ENCODE peak calls at places on chromosomes 12 and 14, in five cellular contexts. Q is HCT116, K is SK-N-SH, T is HepG2, C is GM12878. F is an unnamed sample.

GRCh38 chr14:78425332-78425731 is 255.2 kb downstream of the NRXN3 start:
- DNase-seq in T (no peak), C (no peak), Q (no peak), K (no peak), F (no peak)

GRCh38 chr12:40693503-40693863 is 1.2 kb downstream of the CNTN1 start:
- DNase-seq in Q (peak), T (no peak), C (no peak), K (peak), F (no peak)

GRCh38 chr14:104184911-104185499 is 46.6 kb downstream of the KIF26A start:
- DNase-seq in C (no peak), T (no peak), K (peak), Q (no peak), F (no peak)

GRCh38 chr12:80838024-80838658 is 99.6 kb downstream of the LIN7A start:
- DNase-seq in T (peak), K (no peak), Q (no peak), C (no peak), F (no peak)

GRCh38 chr14:33110737-33111443 is 172.2 kb downstream of the NPAS3 start:
- DNase-seq in Q (no peak), T (no peak), C (no peak), K (no peak), F (no peak)

GRCh38 chr14:100239200-100239839 is 376 bp downstream of the YY1 start:
- DNase-seq in T (no peak), Q (no peak), K (no peak), C (no peak), F (peak)

GRCh38 chr12:117361905-117362304 is 479 bp upstream of the NOS1 start:
- DNase-seq in K (peak), Q (no peak), C (no peak), T (no peak), F (no peak)

GRCh38 chr14:56278383-56278782 is 160.2 kb downstream of the PELI2 start:
- DNase-seq in C (no peak), T (no peak), K (no peak), Q (no peak), F (no peak)

GRCh38 chr14:64932231-64932630 is 10.3 kb downstream of the GPX2 start:
- DNase-seq in C (no peak), T (peak), Q (no peak), K (no peak), F (no peak)

GRCh38 chr14:99042376-99043257 is 229.4 kb downstream of the BCL11B start:
- DNase-seq in T (no peak), K (no peak), C (no peak), Q (no peak), F (no peak)

GRCh38 chr14:61387076-61387475 is 65.7 kb downstream of the PRKCH start:
- DNase-seq in C (no peak), Q (no peak), T (no peak), K (no peak), F (no peak)

GRCh38 chr14:52342849-52343606 is 28.9 kb downstream of the PTGER2 start:
- DNase-seq in K (no peak), C (no peak), T (no peak), Q (no peak), F (no peak)

GRCh38 chr12:132582582-132583279 is 27.7 kb downstream of the LRCOL1 start:
- DNase-seq in C (no peak), Q (no peak), T (no peak), K (no peak), F (no peak)

GRCh38 chr14:93719234-93719633 is 69.1 kb downstream of the PRIMA1 start:
- DNase-seq in Q (no peak), K (no peak), C (no peak), T (no peak), F (no peak)

GRCh38 chr12:110993425-110993824 is 73.0 kb upstream of the MYL2 start:
- DNase-seq in K (peak), Q (no peak), T (no peak), C (no peak), F (no peak)

GRCh38 chr14:54312166-54312801 is 84.5 kb upstream of the CDKN3 start:
- DNase-seq in Q (peak), C (no peak), K (no peak), T (no peak), F (no peak)

GRCh38 chr12:105343836-105344235 is 13.3 kb downstream of the C12orf75 start:
- DNase-seq in C (no peak), Q (no peak), K (no peak), T (no peak), F (no peak)

GRCh38 chr12:76860301-76860700 is 18.5 kb downstream of the CSRP2 start:
- DNase-seq in Q (no peak), K (no peak), C (no peak), T (no peak), F (no peak)

GRCh38 chr14:104169765-104170113 is 31.4 kb downstream of the KIF26A start:
- DNase-seq in Q (no peak), T (no peak), K (no peak), C (no peak), F (no peak)

GRCh38 chr12:57216931-57217871 is 607 bp downstream of the NXPH4 start:
- DNase-seq in Q (no peak), C (no peak), K (peak), T (no peak), F (peak)

GRCh38 chr14:54690887-54691286 is 124.0 kb downstream of the SAMD4A start:
- DNase-seq in Q (no peak), K (no peak), C (no peak), T (no peak), F (no peak)

GRCh38 chr12:46920503-46920902 is 94.7 kb upstream of the SLC38A4 start:
- DNase-seq in Q (no peak), C (no peak), T (no peak), K (no peak), F (no peak)

GRCh38 chr12:84161296-84161695 is 751.3 kb downstream of the SLC6A15 start:
- DNase-seq in T (no peak), K (no peak), Q (no peak), C (no peak), F (no peak)

GRCh38 chr14:49497725-49498348 is 88.3 kb downstream of the RPS29 start:
- DNase-seq in K (peak), T (peak), C (peak), Q (peak), F (peak)

GRCh38 chr14:26867171-26867757 is 269.4 kb upstream of the NOVA1 start:
- DNase-seq in T (no peak), Q (no peak), C (no peak), K (no peak), F (no peak)

GRCh38 chr12:42364692-42365091 is 38.7 kb downstream of the PPHLN1 start:
- DNase-seq in T (no peak), Q (no peak), C (no peak), K (no peak), F (no peak)

GRCh38 chr12:114982760-114983159 is 298.8 kb upstream of the TBX3 start:
- DNase-seq in C (no peak), K (peak), T (no peak), Q (no peak), F (peak)

GRCh38 chr14:80787876-80788275 is 153.7 kb downstream of the CEP128 start:
- DNase-seq in K (no peak), T (no peak), Q (no peak), C (no peak), F (no peak)

DNA sequence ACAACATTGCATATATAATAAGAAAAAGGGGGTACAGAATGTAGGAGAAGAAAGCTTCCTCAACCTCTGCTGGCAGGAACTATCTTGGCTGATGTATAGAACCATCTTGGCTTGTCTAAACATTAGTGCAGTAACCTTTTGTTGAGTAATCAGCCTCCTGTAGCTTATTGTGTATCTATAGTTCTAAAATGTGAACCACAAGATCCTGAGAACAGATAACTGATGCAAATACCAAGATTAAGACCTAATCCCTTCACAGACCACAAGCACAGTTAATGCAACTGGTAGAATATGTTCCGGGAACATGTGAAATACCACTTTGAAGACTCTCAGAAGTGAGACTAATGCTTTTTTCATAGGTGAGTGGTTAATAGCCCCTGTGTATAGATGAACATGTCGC is 50.7 kb upstream of the KCNC2 start:
- DNase-seq in C (no peak), Q (no peak), T (no peak), K (no peak), F (no peak)
- TF ChIP-seq ZBTB33 in C (no peak), Q (no peak), T (no peak), K (no peak), F (no peak)

GRCh38 chr14:20782280-20782890 is 1.3 kb downstream of the RNASE6 start:
- DNase-seq in K (no peak), Q (no peak), C (no peak), T (no peak), F (no peak)

GRCh38 chr14:20787025-20787424 is 6.0 kb downstream of the RNASE6 start:
- DNase-seq in T (no peak), C (no peak), Q (no peak), K (no peak), F (no peak)

GRCh38 chr14:20781805-20782204 is 737 bp downstream of the RNASE6 start:
- DNase-seq in Q (no peak), C (no peak), K (no peak), T (no peak), F (no peak)
- H3K9ac ChIP-seq in Q (no peak), C (peak), K (no peak), T (no peak), F (no peak)

DNA sequence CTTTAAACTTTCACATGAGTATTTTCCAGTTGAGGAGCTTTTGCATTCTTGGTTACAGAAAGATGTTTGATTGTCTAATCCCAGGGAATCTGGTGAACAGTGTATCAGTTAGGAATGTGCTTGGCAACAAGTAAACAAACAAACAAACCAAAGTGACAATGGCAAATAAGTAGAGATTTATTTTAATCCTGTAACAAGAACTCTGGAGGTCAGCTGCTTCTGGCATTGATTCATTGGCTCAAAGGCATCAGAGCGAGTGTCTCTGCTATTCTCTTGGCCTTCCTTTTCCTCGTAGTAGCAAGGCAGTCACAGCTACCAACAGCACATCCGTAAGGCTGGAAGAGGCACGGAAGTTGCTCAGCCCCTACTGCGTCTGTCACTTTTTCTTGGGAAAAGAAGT is 37.2 kb downstream of the CRADD start:
- DNase-seq in Q (no peak), C (no peak), K (no peak), T (no peak), F (no peak)
- TF ChIP-seq ZBTB33 in Q (no peak), C (no peak), K (no peak), T (no peak), F (no peak)

GRCh38 chr12:116141833-116142162 is 135.7 kb downstream of the MED13L start:
- DNase-seq in T (no peak), C (no peak), Q (no peak), K (no peak), F (no peak)

GRCh38 chr12:116143883-116144266 is 133.6 kb downstream of the MED13L start:
- DNase-seq in C (no peak), K (no peak), Q (no peak), T (no peak), F (no peak)

GRCh38 chr12:116144384-116144783 is 133.1 kb downstream of the MED13L start:
- DNase-seq in K (no peak), C (no peak), Q (no peak), T (no peak), F (no peak)

GRCh38 chr12:116141110-116141832 is 136.2 kb downstream of the MED13L start:
- DNase-seq in T (no peak), C (no peak), K (peak), Q (no peak), F (no peak)

GRCh38 chr12:116142936-116143882 is 134.3 kb downstream of the MED13L start:
- DNase-seq in Q (no peak), C (no peak), T (no peak), K (no peak), F (no peak)
- H3K9ac ChIP-seq in Q (no peak), C (no peak), T (no peak), K (peak), F (no peak)

GRCh38 chr14:88323520-88324199 is 591 bp upstream of the KCNK10 start:
- DNase-seq in Q (no peak), T (no peak), C (no peak), K (peak), F (no peak)
- TF ChIP-seq ZBTB33 in Q (no peak), T (no peak), C (no peak), K (no peak), F (no peak)

DNA sequence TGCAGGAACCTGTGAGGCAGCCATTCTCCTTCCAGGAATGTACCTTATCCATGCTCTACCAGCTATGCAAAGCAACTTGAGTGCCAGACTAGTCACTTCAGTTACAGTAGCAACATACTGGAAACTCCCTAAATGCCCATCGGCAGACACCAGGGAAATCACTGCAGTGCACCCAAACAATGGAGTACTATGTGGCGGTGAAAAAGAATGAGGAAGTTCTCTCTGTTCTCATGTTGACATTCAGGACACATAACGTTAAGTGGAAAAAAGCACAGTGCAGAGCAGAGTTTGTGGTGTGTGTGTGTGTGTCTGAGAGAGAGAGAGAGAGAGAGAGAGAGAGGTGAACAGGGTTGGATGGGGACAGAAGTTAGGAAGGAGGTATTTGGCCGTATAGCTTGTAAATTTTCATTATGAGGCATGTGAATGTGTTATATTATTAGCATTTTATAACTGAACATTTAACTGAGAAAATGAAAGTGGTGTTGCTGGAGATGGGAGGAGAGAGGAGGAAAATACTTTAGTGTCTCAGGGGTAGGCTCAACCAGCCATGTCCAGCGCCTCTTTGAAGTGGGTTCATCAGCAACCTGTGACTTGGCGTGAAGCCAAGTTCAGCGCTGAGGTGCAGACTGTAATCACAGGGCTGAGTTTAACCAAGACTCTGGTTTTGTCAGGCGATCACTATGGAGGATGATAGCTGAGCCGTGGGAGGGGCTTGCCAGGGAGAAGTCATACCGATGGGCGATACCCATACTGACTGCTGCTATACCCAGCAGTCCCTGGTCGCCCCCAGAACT is 17.3 kb downstream of the TNFAIP2 start:
- DNase-seq in T (peak), Q (no peak), C (peak), K (no peak), F (no peak)
- H3K9ac ChIP-seq in T (no peak), Q (no peak), C (no peak), K (no peak), F (no peak)

DNA sequence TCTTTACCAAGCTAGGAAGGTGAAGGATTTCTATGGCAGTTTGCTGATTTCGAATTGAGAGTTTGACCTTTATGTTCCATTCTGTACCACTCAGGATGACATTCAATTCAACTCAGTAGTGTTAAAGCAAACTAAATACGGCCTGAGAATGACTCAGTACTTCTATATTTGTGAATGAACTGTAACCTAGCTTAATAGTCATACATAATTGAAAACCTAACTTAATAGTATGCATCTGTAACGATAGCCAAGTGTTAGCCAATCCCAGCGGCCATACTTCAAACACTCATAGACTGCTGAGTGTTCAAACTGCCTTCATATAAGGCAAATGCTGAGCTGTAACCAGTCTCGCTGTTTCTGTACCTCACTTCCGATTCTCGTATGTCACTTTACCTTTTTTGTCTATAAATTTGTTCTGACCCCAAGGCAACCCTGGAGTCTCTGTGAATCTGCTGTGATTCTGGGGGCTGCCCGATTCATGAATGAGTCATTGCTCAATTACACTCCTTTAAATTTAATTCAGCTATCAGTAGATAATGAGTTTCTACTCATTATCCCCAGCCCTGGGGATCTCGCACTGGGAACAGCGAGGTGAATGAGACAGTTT is 98.5 kb upstream of the SLC24A4 start:
- DNase-seq in Q (no peak), C (no peak), K (no peak), T (no peak), F (no peak)
- TF ChIP-seq ZBTB33 in Q (no peak), C (no peak), K (no peak), T (no peak), F (no peak)

F was measured in K562.